ENCODE peak calls at places on chromosomes 1 and 21, in four cellular contexts. Q is GM12864, X is cardiac muscle cell, P is heart left ventricle. G is an unnamed sample.

GRCh38 chr21:45617021-45617930 is 26.2 kb upstream of the PCBP3 start:
- DNase-seq in Q (no peak), X (no peak), P (no peak), G (no peak)

GRCh38 chr1:25428475-25429166 is 2.1 kb upstream of the MACO1 start:
- DNase-seq in Q (no peak), X (no peak), P (no peak), G (no peak)

GRCh38 chr21:28069446-28069845 is 923.2 kb downstream of the LTN1 start:
- DNase-seq in Q (no peak), X (peak), P (no peak), G (no peak)

GRCh38 chr1:16043521-16043920 is at the start of gene CLCNKB:
- DNase-seq in Q (no peak), X (no peak), P (no peak), G (no peak)

GRCh38 chr1:97502360-97502759 is 418.5 kb downstream of the DPYD start:
- DNase-seq in Q (no peak), X (no peak), P (no peak), G (no peak)

GRCh38 chr21:45506241-45506817 is 35.9 kb downstream of the SLC19A1 start:
- DNase-seq in Q (no peak), X (no peak), P (no peak), G (peak)

GRCh38 chr1:154791292-154792278 is 78.5 kb downstream of the KCNN3 start:
- DNase-seq in Q (peak), X (peak), P (peak), G (no peak)

GRCh38 chr1:151537112-151537511 is 3.0 kb upstream of the TUFT1 start:
- DNase-seq in Q (no peak), X (peak), P (no peak), G (no peak)

GRCh38 chr1:55081905-55082296 is 42.6 kb downstream of the PCSK9 start:
- DNase-seq in Q (no peak), X (peak), P (no peak), G (no peak)

GRCh38 chr1:3320246-3321152 is 134.0 kb upstream of the ARHGEF16 start:
- DNase-seq in Q (no peak), X (no peak), P (no peak), G (no peak)

GRCh38 chr21:36883532-36884486 is 82.7 kb downstream of the HLCS start:
- DNase-seq in Q (no peak), X (no peak), P (no peak), G (no peak)

GRCh38 chr1:78836736-78837135 is 169.8 kb downstream of the ADGRL4 start:
- DNase-seq in Q (no peak), X (peak), P (no peak), G (no peak)

GRCh38 chr1:226429051-226429461 is 21.2 kb upstream of the PARP1 start:
- DNase-seq in Q (no peak), X (no peak), P (no peak), G (no peak)

GRCh38 chr1:209552406-209553264 is 30.9 kb upstream of the CAMK1G start:
- DNase-seq in Q (no peak), X (no peak), P (no peak), G (no peak)

GRCh38 chr1:231124746-231125145 is 37.1 kb upstream of the TRIM67 start:
- DNase-seq in Q (no peak), X (no peak), P (no peak), G (no peak)
- H3K4me3 ChIP-seq in Q (no peak), X (no peak), P (no peak), G (no peak)

GRCh38 chr1:28246427-28246832 is 10.5 kb downstream of the ATP5IF1 start:
- DNase-seq in Q (peak), X (peak), P (no peak), G (no peak)
- H3K4me3 ChIP-seq in Q (peak), X (peak), P (peak), G (peak)

DNA sequence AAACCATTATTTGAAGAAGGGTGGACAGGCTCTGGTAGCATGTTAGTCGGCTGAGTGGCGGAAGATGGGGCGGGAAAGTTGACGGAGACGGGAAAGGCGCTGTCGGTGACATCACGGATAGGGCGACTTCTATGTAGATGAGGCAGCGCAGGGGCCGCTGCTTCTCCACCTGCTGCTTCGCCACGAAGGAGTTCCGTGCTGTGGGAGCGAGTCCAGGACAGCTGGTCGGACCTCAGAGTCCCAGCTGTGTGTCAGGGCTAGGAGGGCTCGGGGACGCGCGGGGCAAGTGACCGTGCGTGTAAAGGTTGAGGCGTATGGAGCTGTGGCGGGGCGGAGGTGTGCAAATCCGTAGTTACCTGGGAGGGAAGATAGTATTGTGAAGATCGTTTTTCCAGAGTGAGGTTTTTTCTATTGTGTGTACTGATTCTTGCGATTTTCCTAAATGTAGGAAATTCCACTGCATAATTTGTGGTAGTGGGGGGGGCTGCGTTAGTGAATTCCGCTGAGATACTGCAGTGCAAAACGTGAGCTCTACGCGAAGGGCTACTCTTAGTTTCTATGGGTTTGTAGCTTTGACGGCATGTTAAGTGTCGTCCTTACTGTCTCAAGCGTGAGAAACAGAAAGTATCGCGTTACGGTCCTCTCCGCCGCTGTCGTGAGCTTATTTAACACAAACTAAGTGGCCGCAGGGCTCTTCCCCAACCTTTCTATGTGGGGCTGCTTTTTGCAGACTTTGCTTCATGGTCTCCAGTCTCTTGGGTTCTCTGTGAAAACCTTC is 111.2 kb upstream of the NBPF11 start:
- DNase-seq in Q (peak), X (peak), P (peak), G (peak)
- H3K4me3 ChIP-seq in Q (peak), X (peak), P (peak), G (peak)

GRCh38 chr1:1237874-1238701 is 6.1 kb downstream of the B3GALT6 start:
- DNase-seq in Q (no peak), X (no peak), P (no peak), G (no peak)
- H3K4me3 ChIP-seq in Q (no peak), X (no peak), P (no peak), G (no peak)

DNA sequence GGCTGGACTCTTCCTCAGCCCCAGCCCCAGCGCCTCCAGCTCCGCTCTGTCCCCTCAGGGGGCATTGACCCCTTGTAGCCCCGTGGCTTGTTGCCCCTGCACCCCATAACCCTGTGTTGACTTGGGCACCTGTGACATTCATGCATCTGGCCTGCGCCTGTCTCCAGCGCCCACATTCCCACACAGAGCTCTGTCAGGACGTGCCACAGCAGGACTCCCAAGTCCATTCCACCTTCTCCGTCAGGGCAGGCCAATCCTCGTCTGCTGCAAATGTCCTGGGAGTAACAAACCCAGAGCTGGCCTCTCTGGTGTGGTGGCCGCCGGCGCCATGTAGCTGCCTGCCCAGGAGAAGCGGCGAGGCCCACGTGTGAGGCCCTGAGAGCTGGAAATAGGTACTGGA is 60.6 kb downstream of the AGPAT3 start:
- DNase-seq in Q (no peak), X (no peak), P (no peak), G (no peak)
- H3K4me3 ChIP-seq in Q (no peak), X (no peak), P (no peak), G (no peak)

GRCh38 chr1:156214024-156214748 is 1.4 kb downstream of the PMF1 start:
- DNase-seq in Q (no peak), X (peak), P (no peak), G (no peak)

GRCh38 chr1:156213644-156213966 is 798 bp downstream of the PMF1 start:
- DNase-seq in Q (no peak), X (no peak), P (no peak), G (no peak)

GRCh38 chr1:156211243-156211642 is 1.6 kb upstream of the PMF1 start:
- DNase-seq in Q (no peak), X (no peak), P (no peak), G (no peak)

GRCh38 chr1:156212833-156213643 is at the start of gene PMF1:
- DNase-seq in Q (peak), X (peak), P (peak), G (peak)

DNA sequence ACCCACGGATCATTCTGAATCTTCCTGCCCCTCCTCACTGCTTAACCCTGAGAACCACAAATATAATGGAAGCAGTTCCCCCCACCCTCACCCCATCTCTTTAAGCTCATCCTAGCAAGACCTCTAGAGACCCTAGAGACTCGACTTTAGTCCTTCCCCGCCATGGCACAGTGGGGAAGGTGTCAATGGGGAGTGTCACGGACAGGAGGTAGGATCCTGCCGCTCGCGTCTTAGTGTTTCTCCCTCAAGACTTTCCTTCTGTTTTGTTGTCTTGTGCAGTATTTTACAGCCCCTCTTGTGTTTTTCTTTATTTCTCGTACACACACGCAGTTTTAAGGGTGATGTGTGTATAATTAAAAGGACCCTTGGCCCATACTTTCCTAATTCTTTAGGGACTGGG is 677 bp upstream of the PMF1 start:
- DNase-seq in Q (no peak), X (no peak), P (no peak), G (no peak)
- H3K4me3 ChIP-seq in Q (peak), X (peak), P (peak), G (peak)

DNA sequence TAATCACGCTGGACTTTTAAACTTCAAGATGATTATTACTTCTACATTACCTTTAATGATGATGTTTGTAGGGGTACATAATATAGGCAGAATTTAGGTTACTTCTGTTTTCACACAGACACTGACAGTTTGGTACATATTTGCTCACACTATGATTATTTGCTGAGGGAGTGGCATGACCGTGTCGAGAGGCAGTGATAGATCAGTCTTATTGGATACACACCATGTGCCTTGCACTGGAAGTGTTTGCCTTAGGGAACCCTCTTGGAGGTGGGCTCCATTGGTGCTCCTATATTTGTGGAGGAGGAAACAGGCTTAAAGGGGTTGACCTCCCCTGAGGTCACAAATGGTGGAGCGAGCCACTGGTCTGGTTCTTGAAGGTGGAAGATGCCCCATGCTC is 132.1 kb downstream of the PRDM2 start:
- DNase-seq in Q (no peak), X (no peak), P (no peak), G (peak)
- H3K4me3 ChIP-seq in Q (no peak), X (no peak), P (no peak), G (no peak)

GRCh38 chr1:212039622-212040021 is 4.1 kb downstream of the DTL start:
- DNase-seq in Q (no peak), X (no peak), P (no peak), G (no peak)
- H3K4me3 ChIP-seq in Q (no peak), X (no peak), P (no peak), G (no peak)